ENCODE peak calls at places on chromosomes 3 and 15, in nine cellular contexts. T, P, O, A, L, C, V, K and D are unnamed samples.

GRCh38 chr3:84891851-84892250 is 66.9 kb upstream of the CADM2 start:
- DNase-seq in T (no peak), P (no peak), O (no peak), A (no peak), L (no peak), C (no peak), V (no peak), K (no peak), D (no peak)

GRCh38 chr15:89335289-89336041 is 841 bp upstream of the POLG start:
- DNase-seq in T (no peak), P (peak), O (peak), A (peak), L (no peak), C (no peak), V (no peak), K (no peak), D (no peak)

GRCh38 chr15:69304176-69304533 is 5.4 kb downstream of the PAQR5 start:
- DNase-seq in T (no peak), P (no peak), O (no peak), A (no peak), L (peak), C (no peak), V (no peak), K (peak), D (peak)

GRCh38 chr3:46960081-46960701 is 16.4 kb downstream of the CCDC12 start:
- DNase-seq in T (no peak), P (no peak), O (no peak), A (no peak), L (peak), C (peak), V (peak), K (peak), D (no peak)

GRCh38 chr3:133573629-133574194 is at the start of gene CDV3:
- DNase-seq in T (no peak), P (peak), O (no peak), A (no peak), L (no peak), C (no peak), V (no peak), K (no peak), D (no peak)

GRCh38 chr3:17201538-17201937 is 316.8 kb downstream of the PLCL2 start:
- DNase-seq in T (no peak), P (no peak), O (no peak), A (no peak), L (no peak), C (no peak), V (no peak), K (no peak), D (no peak)

GRCh38 chr3:17840651-17841050 is 98.2 kb upstream of the TBC1D5 start:
- DNase-seq in T (no peak), P (no peak), O (no peak), A (no peak), L (no peak), C (no peak), V (no peak), K (no peak), D (no peak)

GRCh38 chr3:31984321-31984720 is 2.8 kb downstream of the ZNF860 start:
- DNase-seq in T (no peak), P (no peak), O (no peak), A (no peak), L (no peak), C (no peak), V (no peak), K (no peak), D (no peak)

GRCh38 chr3:87354399-87354798 is 78.0 kb upstream of the POU1F1 start:
- DNase-seq in T (peak), P (no peak), O (no peak), A (no peak), L (peak), C (no peak), V (no peak), K (no peak), D (no peak)

GRCh38 chr15:41944313-41944940 is 27.9 kb downstream of the EHD4 start:
- DNase-seq in T (no peak), P (peak), O (peak), A (peak), L (peak), C (peak), V (no peak), K (peak), D (peak)

GRCh38 chr3:16148783-16149182 is 25.7 kb upstream of the GALNT15 start:
- DNase-seq in T (peak), P (peak), O (peak), A (peak), L (peak), C (peak), V (no peak), K (peak), D (peak)

GRCh38 chr3:53803816-53804545 is 42.2 kb downstream of the CHDH start:
- DNase-seq in T (no peak), P (no peak), O (no peak), A (peak), L (no peak), C (no peak), V (no peak), K (no peak), D (no peak)

GRCh38 chr15:70856884-70857546 is 3.1 kb upstream of the LARP6 start:
- DNase-seq in T (no peak), P (peak), O (peak), A (peak), L (peak), C (peak), V (no peak), K (peak), D (peak)
- H3K4me3 ChIP-seq in T (no peak), P (no peak), O (no peak), A (no peak), L (peak), C (no peak), V (no peak), K (no peak), D (peak)

GRCh38 chr15:92733934-92734521 is 78.5 kb upstream of the FAM174B start:
- DNase-seq in T (peak), P (no peak), O (no peak), A (no peak), L (no peak), C (no peak), V (no peak), K (peak), D (no peak)
- H3K4me3 ChIP-seq in T (peak), P (peak), O (peak), A (peak), L (peak), C (no peak), V (peak), K (peak), D (peak)

GRCh38 chr15:74543583-74543982 is 2.6 kb downstream of the ARID3B start:
- DNase-seq in T (peak), P (no peak), O (no peak), A (no peak), L (no peak), C (no peak), V (no peak), K (no peak), D (no peak)

GRCh38 chr15:74543043-74543422 is 2.0 kb downstream of the ARID3B start:
- DNase-seq in T (no peak), P (peak), O (no peak), A (no peak), L (no peak), C (no peak), V (no peak), K (no peak), D (no peak)

GRCh38 chr15:74545061-74545460 is 4.0 kb downstream of the ARID3B start:
- DNase-seq in T (no peak), P (no peak), O (no peak), A (no peak), L (no peak), C (no peak), V (no peak), K (no peak), D (no peak)

GRCh38 chr15:74548236-74548635 is 7.2 kb downstream of the ARID3B start:
- DNase-seq in T (no peak), P (peak), O (no peak), A (no peak), L (no peak), C (no peak), V (no peak), K (no peak), D (no peak)

DNA sequence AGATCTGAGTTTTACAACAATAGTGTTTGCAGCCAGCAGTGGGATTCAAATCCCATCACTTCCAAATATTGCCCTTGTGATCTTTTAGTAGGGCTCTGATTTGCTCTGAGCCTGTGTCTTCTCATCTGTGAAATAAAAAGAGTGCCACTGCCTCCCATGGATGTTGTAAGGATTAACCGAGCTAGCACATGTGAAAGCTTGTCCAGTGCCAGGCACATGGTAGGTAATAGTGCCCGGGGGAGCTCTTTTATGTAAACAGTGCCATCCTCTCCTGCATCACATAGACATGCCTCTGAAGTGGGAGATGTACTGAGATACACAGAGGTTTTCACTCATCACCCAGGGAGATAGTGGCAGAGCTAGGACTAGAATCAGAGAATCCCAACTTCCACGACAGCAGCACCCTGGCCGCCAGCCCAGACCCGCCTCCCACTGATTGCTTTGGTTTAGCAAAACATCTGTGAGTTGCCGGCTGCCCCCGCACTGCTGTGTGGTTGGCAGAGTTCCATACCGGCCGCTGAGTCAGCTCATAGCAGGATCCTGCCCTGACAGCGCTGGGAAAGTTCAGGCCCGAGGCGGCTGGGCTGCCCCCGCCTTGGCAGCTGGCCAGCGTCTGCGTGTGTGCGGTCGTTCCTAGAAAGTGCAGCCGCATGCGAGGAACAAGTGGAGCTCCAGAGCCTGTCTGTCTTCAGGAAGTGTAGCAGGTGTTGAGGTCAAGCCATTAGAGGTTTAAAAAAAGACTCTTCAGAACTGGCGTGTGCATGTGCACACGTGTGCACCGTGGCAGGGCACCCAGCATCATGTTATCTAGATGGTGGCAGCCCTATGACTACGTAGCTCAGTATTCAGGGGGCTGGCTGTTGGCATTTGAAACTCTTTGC is 5.0 kb downstream of the ARID3B start:
- DNase-seq in T (peak), P (peak), O (peak), A (peak), L (peak), C (peak), V (peak), K (peak), D (peak)
- H3K4me3 ChIP-seq in T (peak), P (no peak), O (no peak), A (no peak), L (no peak), C (no peak), V (no peak), K (no peak), D (no peak)

GRCh38 chr15:48802867-48803266 is 8.0 kb downstream of the CEP152 start:
- DNase-seq in T (no peak), P (no peak), O (no peak), A (no peak), L (peak), C (no peak), V (no peak), K (peak), D (peak)

GRCh38 chr15:48803877-48804276 is 7.0 kb downstream of the CEP152 start:
- DNase-seq in T (no peak), P (no peak), O (no peak), A (no peak), L (no peak), C (peak), V (peak), K (no peak), D (no peak)

GRCh38 chr15:48802257-48802656 is 8.6 kb downstream of the CEP152 start:
- DNase-seq in T (no peak), P (no peak), O (no peak), A (no peak), L (no peak), C (no peak), V (no peak), K (no peak), D (no peak)

GRCh38 chr15:48810414-48811324 is at the start of gene CEP152:
- DNase-seq in T (peak), P (peak), O (peak), A (peak), L (peak), C (peak), V (peak), K (peak), D (peak)

GRCh38 chr15:48806151-48806550 is 4.7 kb downstream of the CEP152 start:
- DNase-seq in T (no peak), P (no peak), O (no peak), A (no peak), L (no peak), C (no peak), V (no peak), K (peak), D (no peak)
- H3K4me3 ChIP-seq in T (no peak), P (no peak), O (no peak), A (no peak), L (no peak), C (no peak), V (no peak), K (no peak), D (no peak)

GRCh38 chr3:59133350-59133749 is 83.5 kb upstream of the CFAP20DC start:
- DNase-seq in T (no peak), P (no peak), O (no peak), A (no peak), L (no peak), C (no peak), V (no peak), K (peak), D (peak)
- H3K4me3 ChIP-seq in T (no peak), P (no peak), O (no peak), A (no peak), L (no peak), C (no peak), V (no peak), K (no peak), D (no peak)

DNA sequence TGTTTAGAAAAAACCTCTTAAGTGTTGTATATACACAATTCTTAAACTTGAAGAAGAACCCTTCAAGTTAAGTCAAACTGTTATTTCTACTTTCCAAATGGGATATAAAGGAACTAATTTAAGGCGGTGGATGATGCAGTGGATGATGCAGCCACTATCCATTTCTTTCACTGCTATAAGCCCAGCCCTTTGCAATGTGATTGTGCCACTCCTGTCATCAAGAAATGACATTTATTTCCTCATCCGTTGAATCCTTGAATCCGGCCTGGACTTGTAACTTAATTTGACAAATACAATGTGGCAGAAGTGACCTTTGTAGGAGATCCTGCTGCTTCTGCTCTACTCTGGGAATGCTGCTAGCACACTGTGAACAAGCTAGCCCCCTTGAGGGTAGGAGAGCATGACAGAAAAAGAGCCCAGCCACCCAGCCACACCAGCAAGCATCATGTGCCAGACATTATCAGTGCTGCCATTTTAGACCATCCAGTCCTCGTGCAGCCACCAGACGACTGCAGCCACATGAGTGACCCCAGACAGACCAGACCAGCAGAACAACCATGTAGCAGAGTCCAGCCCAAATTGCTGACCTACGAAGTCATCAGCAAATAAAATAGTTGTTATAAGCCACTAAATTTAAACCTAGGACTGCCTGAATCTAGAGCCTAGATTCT is 47.4 kb downstream of the UACA start:
- DNase-seq in T (peak), P (no peak), O (no peak), A (no peak), L (no peak), C (no peak), V (no peak), K (no peak), D (no peak)
- H3K4me3 ChIP-seq in T (no peak), P (no peak), O (no peak), A (no peak), L (no peak), C (no peak), V (no peak), K (no peak), D (no peak)

DNA sequence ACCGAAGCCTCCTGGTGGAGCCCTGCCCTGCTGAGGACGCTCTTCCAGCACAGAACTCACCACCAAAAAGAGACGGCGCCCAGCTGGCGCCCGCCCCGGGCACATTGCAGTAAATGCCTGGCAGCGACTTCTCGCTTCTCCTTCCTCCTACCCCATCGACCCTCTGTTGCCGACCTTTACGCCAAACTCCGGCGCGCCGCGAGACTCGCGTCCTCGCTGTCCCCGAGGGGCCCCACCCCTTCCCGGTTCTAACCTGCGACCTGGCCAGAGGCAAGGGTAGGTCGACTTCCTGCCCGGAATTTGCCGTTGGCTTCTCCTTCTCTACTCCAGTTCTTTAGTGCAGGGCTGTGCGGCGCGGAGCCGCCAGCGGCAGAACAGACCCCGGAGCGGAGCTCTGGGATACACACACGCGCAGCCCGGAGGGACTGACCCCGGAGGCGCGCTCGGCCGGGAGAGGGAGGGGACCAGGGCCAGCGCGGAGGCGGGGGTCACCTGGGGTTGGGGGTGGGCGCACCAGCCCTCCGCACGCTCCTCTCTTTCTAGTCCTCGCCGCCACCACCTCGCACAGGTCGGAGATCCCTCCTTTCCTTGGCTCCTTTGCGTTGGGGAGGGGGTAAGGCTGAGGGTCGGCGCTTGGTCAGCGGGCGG is 226.6 kb upstream of the AZI2 start:
- DNase-seq in T (no peak), P (no peak), O (peak), A (no peak), L (no peak), C (peak), V (peak), K (no peak), D (no peak)
- H3K4me3 ChIP-seq in T (no peak), P (no peak), O (peak), A (peak), L (peak), C (no peak), V (peak), K (peak), D (peak)